ENCODE peak calls at places on chromosome 5, in seven cellular contexts. One of them, this sample, is unnamed. For H3K4me1, the result is how much of the 10 kb centered on the place peaks cover.

GRCh38 chr5:24505291-24505690 is 139.5 kb downstream of the CDH10 start:
- DNase-seq in PC-9: no peak
- DNase-seq in upper lobe of right lung: no peak
- DNase-seq in BE2C: no peak
- DNase-seq in prostate gland: no peak
- DNase-seq in A673: no peak
- DNase-seq in breast epithelium: no peak
- DNase-seq in this sample: no peak

GRCh38 chr5:10333154-10334006 is 20.1 kb upstream of the MARCHF6 start:
- DNase-seq in PC-9: no peak
- DNase-seq in BE2C: no peak
- DNase-seq in upper lobe of right lung: peak
- DNase-seq in A673: no peak
- DNase-seq in breast epithelium: no peak
- DNase-seq in prostate gland: no peak
- DNase-seq in this sample: peak

GRCh38 chr5:168885324-168886120 is 306.4 kb upstream of the PANK3 start:
- DNase-seq in PC-9: no peak
- DNase-seq in A673: no peak
- DNase-seq in prostate gland: no peak
- DNase-seq in BE2C: peak
- DNase-seq in breast epithelium: no peak
- DNase-seq in upper lobe of right lung: no peak
- DNase-seq in this sample: peak

GRCh38 chr5:173633304-173633703 is 16.9 kb upstream of the BOD1 start:
- DNase-seq in prostate gland: no peak
- DNase-seq in breast epithelium: no peak
- DNase-seq in PC-9: no peak
- DNase-seq in A673: no peak
- DNase-seq in upper lobe of right lung: no peak
- DNase-seq in BE2C: no peak
- DNase-seq in this sample: peak

GRCh38 chr5:165616550-165617430 is 2111.4 kb downstream of the MAT2B start:
- DNase-seq in upper lobe of right lung: no peak
- DNase-seq in PC-9: no peak
- DNase-seq in breast epithelium: no peak
- DNase-seq in BE2C: no peak
- DNase-seq in A673: no peak
- DNase-seq in prostate gland: no peak
- DNase-seq in this sample: no peak

GRCh38 chr5:127804886-127805426 is 101.8 kb downstream of the CCDC192 start:
- DNase-seq in prostate gland: no peak
- DNase-seq in breast epithelium: no peak
- DNase-seq in BE2C: no peak
- DNase-seq in upper lobe of right lung: no peak
- DNase-seq in A673: no peak
- DNase-seq in PC-9: no peak
- DNase-seq in this sample: no peak

GRCh38 chr5:157575096-157575872 is at the start of gene ADAM19:
- DNase-seq in BE2C: peak
- DNase-seq in PC-9: no peak
- DNase-seq in upper lobe of right lung: peak
- DNase-seq in breast epithelium: no peak
- DNase-seq in A673: peak
- DNase-seq in prostate gland: no peak
- DNase-seq in this sample: no peak

GRCh38 chr5:23507278-23507685 is at the start of gene PRDM9:
- DNase-seq in breast epithelium: no peak
- DNase-seq in prostate gland: no peak
- DNase-seq in BE2C: peak
- DNase-seq in A673: peak
- DNase-seq in upper lobe of right lung: peak
- DNase-seq in PC-9: no peak
- DNase-seq in this sample: peak

GRCh38 chr5:123117989-123118388 is 28.9 kb downstream of the PRDM6 start:
- DNase-seq in breast epithelium: no peak
- DNase-seq in PC-9: no peak
- DNase-seq in BE2C: no peak
- DNase-seq in A673: no peak
- DNase-seq in upper lobe of right lung: no peak
- DNase-seq in prostate gland: no peak
- DNase-seq in this sample: no peak

GRCh38 chr5:123119334-123119986 is 30.4 kb downstream of the PRDM6 start:
- DNase-seq in upper lobe of right lung: no peak
- DNase-seq in A673: no peak
- DNase-seq in PC-9: peak
- DNase-seq in prostate gland: no peak
- DNase-seq in breast epithelium: no peak
- DNase-seq in BE2C: no peak
- DNase-seq in this sample: no peak

GRCh38 chr5:123116757-123117156 is 27.7 kb downstream of the PRDM6 start:
- DNase-seq in prostate gland: no peak
- DNase-seq in PC-9: no peak
- DNase-seq in BE2C: no peak
- DNase-seq in breast epithelium: no peak
- DNase-seq in A673: no peak
- DNase-seq in upper lobe of right lung: no peak
- DNase-seq in this sample: no peak

GRCh38 chr5:123122273-123122672 is 33.2 kb downstream of the PRDM6 start:
- DNase-seq in A673: no peak
- DNase-seq in PC-9: no peak
- DNase-seq in upper lobe of right lung: no peak
- DNase-seq in prostate gland: no peak
- DNase-seq in BE2C: no peak
- DNase-seq in breast epithelium: no peak
- DNase-seq in this sample: no peak

GRCh38 chr5:123120197-123120596 is 31.2 kb downstream of the PRDM6 start:
- DNase-seq in upper lobe of right lung: no peak
- DNase-seq in BE2C: no peak
- DNase-seq in PC-9: no peak
- DNase-seq in prostate gland: no peak
- DNase-seq in A673: peak
- DNase-seq in breast epithelium: no peak
- DNase-seq in this sample: no peak
- TF ChIP-seq CTCF in upper lobe of right lung: no peak
- TF ChIP-seq CTCF in BE2C: peak
- TF ChIP-seq CTCF in PC-9: peak
- TF ChIP-seq CTCF in prostate gland: no peak
- TF ChIP-seq CTCF in A673: peak
- TF ChIP-seq CTCF in breast epithelium: no peak
- TF ChIP-seq CTCF in this sample: no peak

DNA sequence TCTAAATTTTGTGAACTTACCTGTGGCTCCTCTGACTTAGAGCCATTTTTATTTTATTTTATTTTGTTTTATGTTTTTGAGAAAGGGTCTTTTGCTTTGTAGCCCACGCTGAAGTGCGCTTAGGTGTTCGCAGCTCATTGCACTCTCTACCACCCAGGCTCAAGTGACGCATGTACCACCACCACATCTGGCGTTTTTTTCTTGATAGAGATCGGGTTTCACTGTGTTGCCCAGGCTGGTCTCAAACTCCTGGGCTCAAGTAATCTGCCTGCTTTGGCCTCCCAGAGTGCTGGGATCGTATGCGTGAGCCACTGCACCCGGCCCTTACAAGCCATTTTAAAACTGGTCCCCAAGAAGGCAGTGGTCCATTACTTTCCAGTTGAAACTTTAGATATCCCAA is 18.5 kb downstream of the MATR3 start:
- DNase-seq in breast epithelium: no peak
- DNase-seq in A673: no peak
- DNase-seq in prostate gland: no peak
- DNase-seq in PC-9: no peak
- DNase-seq in upper lobe of right lung: no peak
- DNase-seq in BE2C: no peak
- DNase-seq in this sample: no peak
- H3K4me1 ChIP-seq in breast epithelium: under half
- H3K4me1 ChIP-seq in A673: under half
- H3K4me1 ChIP-seq in prostate gland: under half
- H3K4me1 ChIP-seq in PC-9: under half
- H3K4me1 ChIP-seq in upper lobe of right lung: half or more
- H3K4me1 ChIP-seq in BE2C: under half
- H3K4me1 ChIP-seq in this sample: under half

DNA sequence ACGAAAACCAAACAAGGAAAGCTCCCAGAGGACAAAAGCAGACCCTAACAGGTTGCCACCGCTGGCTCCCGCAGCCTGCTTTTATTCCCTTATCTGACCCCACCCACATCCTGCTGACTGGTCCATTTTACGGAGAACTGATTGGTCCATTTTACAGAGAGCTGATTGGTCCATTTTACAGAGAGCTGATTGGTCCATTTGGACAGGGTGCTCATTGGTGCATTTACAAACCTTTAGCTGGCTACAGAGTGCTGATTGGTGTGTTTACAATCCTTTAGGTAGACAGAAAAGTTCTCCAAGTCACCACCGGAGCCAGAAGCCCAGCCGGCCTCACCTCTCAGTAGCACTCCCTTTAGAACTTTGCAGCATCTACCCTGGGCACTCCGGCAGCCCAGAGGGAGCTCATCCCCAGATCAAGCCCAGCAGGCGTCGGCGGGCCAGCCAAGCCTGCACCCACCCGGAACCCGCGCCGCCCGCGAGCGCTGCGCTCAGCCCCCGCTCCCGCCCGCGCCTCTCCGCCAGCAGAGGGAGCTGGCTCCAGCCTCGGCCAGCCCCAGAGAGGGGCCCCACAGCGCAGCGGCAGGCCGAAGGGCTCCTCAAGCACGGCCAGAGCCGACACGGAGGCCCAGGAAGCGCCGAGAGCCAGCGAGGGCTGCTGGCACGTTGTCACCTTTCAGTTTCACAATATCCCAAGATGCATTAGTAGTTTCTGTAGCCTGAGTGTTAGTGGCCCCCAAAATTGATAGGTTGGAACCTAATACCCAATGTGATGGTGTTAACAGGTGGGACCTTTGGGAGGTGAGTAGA is 35.3 kb upstream of the CLPTM1L start:
- DNase-seq in BE2C: peak
- DNase-seq in upper lobe of right lung: peak
- DNase-seq in A673: no peak
- DNase-seq in breast epithelium: no peak
- DNase-seq in PC-9: no peak
- DNase-seq in prostate gland: peak
- DNase-seq in this sample: peak
- TF ChIP-seq CTCF in BE2C: peak
- TF ChIP-seq CTCF in upper lobe of right lung: peak
- TF ChIP-seq CTCF in A673: peak
- TF ChIP-seq CTCF in breast epithelium: no peak
- TF ChIP-seq CTCF in PC-9: no peak
- TF ChIP-seq CTCF in prostate gland: peak
- TF ChIP-seq CTCF in this sample: peak

GRCh38 chr5:142642427-142642826 is 43.5 kb downstream of the FGF1 start:
- DNase-seq in breast epithelium: no peak
- DNase-seq in BE2C: no peak
- DNase-seq in upper lobe of right lung: no peak
- DNase-seq in PC-9: no peak
- DNase-seq in prostate gland: no peak
- DNase-seq in A673: no peak
- DNase-seq in this sample: no peak

GRCh38 chr5:142645456-142645855 is 40.4 kb downstream of the FGF1 start:
- DNase-seq in PC-9: no peak
- DNase-seq in BE2C: no peak
- DNase-seq in A673: no peak
- DNase-seq in upper lobe of right lung: no peak
- DNase-seq in breast epithelium: no peak
- DNase-seq in prostate gland: no peak
- DNase-seq in this sample: no peak

GRCh38 chr5:142644640-142645361 is 41.1 kb downstream of the FGF1 start:
- DNase-seq in PC-9: peak
- DNase-seq in upper lobe of right lung: no peak
- DNase-seq in BE2C: no peak
- DNase-seq in A673: peak
- DNase-seq in breast epithelium: no peak
- DNase-seq in prostate gland: peak
- DNase-seq in this sample: peak

GRCh38 chr5:142641681-142642080 is 44.2 kb downstream of the FGF1 start:
- DNase-seq in prostate gland: no peak
- DNase-seq in A673: no peak
- DNase-seq in PC-9: no peak
- DNase-seq in BE2C: no peak
- DNase-seq in breast epithelium: no peak
- DNase-seq in upper lobe of right lung: no peak
- DNase-seq in this sample: no peak

DNA sequence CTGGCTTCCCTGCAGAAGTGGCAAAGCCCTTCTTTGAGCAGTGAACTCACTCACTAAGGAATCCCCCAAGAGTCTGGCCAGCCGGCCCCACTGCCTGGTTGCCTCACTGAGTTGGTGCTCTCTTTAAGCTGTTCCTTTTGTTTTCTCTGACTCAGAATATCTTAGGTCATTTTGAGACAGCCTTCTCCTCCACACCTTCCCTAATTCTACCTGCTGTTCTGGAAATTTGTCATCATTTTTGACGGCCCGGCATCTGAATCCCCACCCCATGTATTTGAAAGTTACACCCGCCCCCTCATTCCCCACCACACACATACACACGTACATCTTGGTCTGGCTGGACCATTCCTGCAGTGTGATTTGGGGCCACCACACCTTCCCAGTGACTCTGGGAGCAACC is 41.8 kb downstream of the FGF1 start:
- DNase-seq in PC-9: no peak
- DNase-seq in A673: no peak
- DNase-seq in prostate gland: no peak
- DNase-seq in BE2C: no peak
- DNase-seq in breast epithelium: no peak
- DNase-seq in upper lobe of right lung: no peak
- DNase-seq in this sample: no peak
- H3K4me1 ChIP-seq in PC-9: under half
- H3K4me1 ChIP-seq in A673: under half
- H3K4me1 ChIP-seq in prostate gland: under half
- H3K4me1 ChIP-seq in BE2C: under half
- H3K4me1 ChIP-seq in breast epithelium: under half
- H3K4me1 ChIP-seq in upper lobe of right lung: under half
- H3K4me1 ChIP-seq in this sample: under half

GRCh38 chr5:59660737-59661136 is 232.8 kb downstream of the PDE4D start:
- DNase-seq in BE2C: no peak
- DNase-seq in prostate gland: no peak
- DNase-seq in PC-9: no peak
- DNase-seq in breast epithelium: no peak
- DNase-seq in A673: no peak
- DNase-seq in upper lobe of right lung: no peak
- DNase-seq in this sample: no peak
- TF ChIP-seq CTCF in BE2C: peak
- TF ChIP-seq CTCF in prostate gland: no peak
- TF ChIP-seq CTCF in PC-9: peak
- TF ChIP-seq CTCF in breast epithelium: no peak
- TF ChIP-seq CTCF in A673: no peak
- TF ChIP-seq CTCF in upper lobe of right lung: peak
- TF ChIP-seq CTCF in this sample: no peak

This sample was measured in adrenal gland.